ENCODE peak calls at places on chromosomes 13 and 19, in eight cellular contexts. I is heart left ventricle, E is epithelial cell of proximal tubule, Z is fibroblast of villous mesenchyme, S is uterus, G is fibroblast of the aortic adventitia, A is ascending aorta, Q is right cardiac atrium. H is an unnamed sample.

GRCh38 chr19:49524812-49525455 is 2.9 kb upstream of the RCN3 start:
- DNase-seq in I (no peak), E (no peak), Z (no peak), S (no peak), G (no peak), A (no peak), Q (no peak), H (no peak)

GRCh38 chr19:28831464-28831863 is 381.5 kb downstream of the UQCRFS1 start:
- DNase-seq in I (no peak), E (no peak), Z (no peak), S (no peak), G (no peak), A (no peak), Q (no peak), H (no peak)

GRCh38 chr13:50910483-50910805 is 853 bp downstream of the RNASEH2B start:
- DNase-seq in I (peak), E (no peak), Z (peak), S (peak), G (peak), A (no peak), Q (peak), H (peak)

GRCh38 chr19:1470864-1471513 is 8.0 kb downstream of the C19orf25 start:
- DNase-seq in I (no peak), E (no peak), Z (peak), S (no peak), G (no peak), A (no peak), Q (peak), H (no peak)

GRCh38 chr13:51923983-51924539 is 62.3 kb downstream of the CCDC70 start:
- DNase-seq in I (no peak), E (no peak), Z (no peak), S (no peak), G (no peak), A (no peak), Q (no peak), H (no peak)

GRCh38 chr19:1468274-1469199 is 10.5 kb downstream of the C19orf25 start:
- DNase-seq in I (no peak), E (no peak), Z (peak), S (no peak), G (peak), A (no peak), Q (peak), H (peak)

GRCh38 chr19:55581145-55581827 is 638 bp upstream of the ZNF579 start:
- DNase-seq in I (no peak), E (no peak), Z (no peak), S (no peak), G (no peak), A (no peak), Q (peak), H (no peak)

GRCh38 chr13:27820524-27821482 is 28.5 kb downstream of the GSX1 start:
- DNase-seq in I (no peak), E (no peak), Z (no peak), S (no peak), G (no peak), A (peak), Q (no peak), H (no peak)

GRCh38 chr19:21586341-21587116 is 81.1 kb downstream of the ZNF429 start:
- DNase-seq in I (peak), E (no peak), Z (no peak), S (no peak), G (no peak), A (no peak), Q (peak), H (no peak)

GRCh38 chr13:57629391-57629804 is 2.1 kb upstream of the PCDH17 start:
- DNase-seq in I (peak), E (no peak), Z (no peak), S (no peak), G (peak), A (peak), Q (peak), H (peak)

GRCh38 chr13:34847751-34848150 is 94.3 kb upstream of the NBEA start:
- DNase-seq in I (no peak), E (no peak), Z (no peak), S (no peak), G (no peak), A (no peak), Q (no peak), H (no peak)

GRCh38 chr19:4759388-4760284 is 31.9 kb upstream of the FEM1A start:
- DNase-seq in I (peak), E (no peak), Z (peak), S (peak), G (peak), A (peak), Q (peak), H (peak)

GRCh38 chr19:20422616-20423205 is 142.9 kb downstream of the ZNF737 start:
- DNase-seq in I (no peak), E (no peak), Z (peak), S (no peak), G (no peak), A (no peak), Q (no peak), H (peak)

GRCh38 chr13:114090476-114090875 is 41.9 kb downstream of the RASA3 start:
- DNase-seq in I (peak), E (no peak), Z (no peak), S (no peak), G (no peak), A (peak), Q (no peak), H (no peak)

DNA sequence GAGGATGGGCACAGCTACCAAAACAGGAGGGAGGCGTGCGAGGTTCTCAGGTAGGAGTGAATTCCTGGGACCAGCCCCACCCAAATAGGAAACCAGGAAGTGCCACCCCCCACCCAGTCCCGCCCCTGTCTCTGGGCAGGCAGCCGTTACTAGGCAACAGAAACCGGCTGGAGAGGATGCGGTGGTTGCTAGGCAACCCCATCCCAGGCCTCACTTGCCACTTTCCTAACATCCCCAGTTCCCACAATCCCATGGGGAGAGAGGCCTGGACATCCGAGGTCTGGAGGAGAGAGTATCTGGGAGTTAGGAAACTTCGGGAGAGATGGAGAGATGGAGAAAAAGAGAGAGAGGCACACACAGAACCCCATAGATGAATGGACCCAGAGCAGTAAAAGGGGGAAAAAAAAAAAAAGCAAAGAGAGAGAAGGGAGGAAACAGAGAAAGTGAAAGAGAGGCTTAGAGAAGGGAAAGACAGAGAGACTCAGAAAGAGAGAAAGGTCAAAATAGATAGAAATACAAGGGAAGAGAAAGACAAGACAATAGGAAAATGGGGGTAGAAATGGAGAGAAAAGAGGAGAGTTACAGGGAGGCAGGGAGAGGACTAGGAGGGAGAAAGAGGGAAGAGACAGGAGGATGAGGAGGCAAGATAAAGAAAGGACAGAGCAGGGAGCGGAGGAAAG is 3.8 kb downstream of the GRIK5 start:
- DNase-seq in I (no peak), E (no peak), Z (no peak), S (no peak), G (peak), A (no peak), Q (no peak), H (peak)
- H3K4me3 ChIP-seq in I (no peak), E (no peak), Z (no peak), S (no peak), G (no peak), A (no peak), Q (no peak), H (no peak)

GRCh38 chr19:11662278-11662677 is 65.0 kb downstream of the ZNF627 start:
- DNase-seq in I (no peak), E (no peak), Z (no peak), S (no peak), G (no peak), A (no peak), Q (no peak), H (no peak)
- H3K4me3 ChIP-seq in I (no peak), E (no peak), Z (no peak), S (no peak), G (no peak), A (no peak), Q (no peak), H (no peak)

GRCh38 chr13:106562301-106562700 is 5.6 kb downstream of the ARGLU1 start:
- DNase-seq in I (no peak), E (no peak), Z (no peak), S (no peak), G (no peak), A (no peak), Q (no peak), H (no peak)

GRCh38 chr13:106568225-106569003 is 477 bp upstream of the ARGLU1 start:
- DNase-seq in I (no peak), E (no peak), Z (no peak), S (no peak), G (peak), A (no peak), Q (no peak), H (no peak)

GRCh38 chr13:106567421-106568224 is at the start of gene ARGLU1:
- DNase-seq in I (peak), E (no peak), Z (peak), S (peak), G (no peak), A (peak), Q (peak), H (peak)

GRCh38 chr13:106566682-106567420 is 1.1 kb downstream of the ARGLU1 start:
- DNase-seq in I (peak), E (no peak), Z (peak), S (peak), G (peak), A (peak), Q (peak), H (peak)

GRCh38 chr13:106565127-106565775 is 2.7 kb downstream of the ARGLU1 start:
- DNase-seq in I (no peak), E (no peak), Z (no peak), S (no peak), G (no peak), A (no peak), Q (no peak), H (no peak)
- H3K4me3 ChIP-seq in I (peak), E (peak), Z (peak), S (no peak), G (peak), A (peak), Q (peak), H (peak)

DNA sequence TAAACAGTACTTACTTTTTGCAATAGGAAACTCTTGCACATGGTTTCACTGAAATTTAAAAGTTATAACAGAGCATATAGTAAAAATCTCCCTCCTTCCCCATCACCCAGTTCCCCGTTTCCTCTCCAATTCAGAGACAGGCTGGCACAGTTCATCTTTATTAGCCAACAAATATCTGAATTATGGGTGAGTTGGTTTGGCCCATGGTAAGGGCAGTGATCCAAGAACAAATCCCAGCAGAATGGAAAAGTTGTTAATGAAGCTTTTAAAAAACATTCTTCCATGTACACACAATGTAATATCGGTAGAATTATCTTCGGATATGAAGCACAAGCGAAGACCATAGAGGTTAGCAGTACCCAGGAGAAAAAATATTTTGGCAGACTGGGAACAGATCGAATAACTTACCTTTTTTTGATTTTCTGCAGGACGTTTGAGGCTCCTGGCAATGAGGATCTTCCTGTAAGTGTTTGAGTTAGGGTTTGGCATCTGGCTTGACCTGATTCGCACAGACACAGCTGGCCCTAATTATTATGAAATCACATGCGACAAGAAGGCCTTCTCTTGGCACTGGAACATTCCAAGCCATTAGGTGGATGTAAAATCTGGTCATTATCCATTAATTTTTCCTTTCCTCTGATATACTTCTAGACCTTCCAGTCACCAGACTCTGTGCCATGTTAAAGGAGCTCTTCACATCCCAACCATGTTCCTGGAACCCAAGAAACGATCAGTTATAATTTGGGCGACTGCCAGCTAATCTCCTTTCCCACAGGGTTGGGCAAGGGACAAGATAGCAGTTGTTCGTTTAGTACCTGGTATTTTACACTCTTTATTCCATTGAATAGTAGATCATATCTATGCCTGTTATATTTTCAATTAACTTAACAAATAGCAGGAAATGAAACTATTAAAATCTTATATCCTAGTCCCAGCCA is 139.4 kb upstream of the TSC22D1 start:
- DNase-seq in I (no peak), E (no peak), Z (peak), S (no peak), G (peak), A (no peak), Q (no peak), H (no peak)
- H3K4me3 ChIP-seq in I (no peak), E (no peak), Z (no peak), S (no peak), G (no peak), A (no peak), Q (no peak), H (no peak)

GRCh38 chr19:7832781-7833180 is 2.8 kb downstream of the EVI5L start:
- DNase-seq in I (no peak), E (no peak), Z (no peak), S (no peak), G (peak), A (no peak), Q (no peak), H (peak)
- H3K4me3 ChIP-seq in I (no peak), E (no peak), Z (no peak), S (no peak), G (no peak), A (no peak), Q (no peak), H (no peak)

GRCh38 chr19:35294328-35294727 is 2.4 kb downstream of the MAG start:
- DNase-seq in I (no peak), E (no peak), Z (no peak), S (no peak), G (no peak), A (no peak), Q (no peak), H (no peak)
- H3K4me3 ChIP-seq in I (no peak), E (no peak), Z (no peak), S (no peak), G (no peak), A (no peak), Q (no peak), H (no peak)

GRCh38 chr19:45253396-45254027 is 2.4 kb downstream of the MARK4 start:
- DNase-seq in I (no peak), E (no peak), Z (no peak), S (no peak), G (peak), A (no peak), Q (no peak), H (peak)

GRCh38 chr19:45254044-45254531 is 3.0 kb downstream of the MARK4 start:
- DNase-seq in I (no peak), E (no peak), Z (no peak), S (no peak), G (no peak), A (no peak), Q (no peak), H (no peak)

GRCh38 chr19:45256836-45257235 is 5.8 kb downstream of the MARK4 start:
- DNase-seq in I (no peak), E (no peak), Z (no peak), S (no peak), G (no peak), A (no peak), Q (no peak), H (no peak)

GRCh38 chr19:45258862-45259261 is 7.8 kb downstream of the MARK4 start:
- DNase-seq in I (no peak), E (no peak), Z (no peak), S (no peak), G (no peak), A (no peak), Q (no peak), H (no peak)

GRCh38 chr19:45255611-45256157 is 4.6 kb downstream of the MARK4 start:
- DNase-seq in I (no peak), E (no peak), Z (no peak), S (no peak), G (no peak), A (no peak), Q (no peak), H (no peak)
- H3K4me3 ChIP-seq in I (no peak), E (no peak), Z (no peak), S (no peak), G (no peak), A (no peak), Q (no peak), H (no peak)

H was measured in fibroblast of pulmonary artery.